ENCODE peak calls at places on chromosomes 1 and 21, in four cellular contexts. J is stomach, N is neural crest cell, O is lower lobe of right lung. Q is an unnamed sample.

GRCh38 chr1:201739492-201740085 is 89.4 kb upstream of the IPO9 start:
- DNase-seq in N (peak), O (peak), J (peak), Q (no peak)

GRCh38 chr1:109161836-109162606 is 48.1 kb downstream of the ELAPOR1 start:
- DNase-seq in O (peak), N (no peak), J (no peak), Q (no peak)

GRCh38 chr1:2609271-2610035 is 22.9 kb downstream of the PRXL2B start:
- DNase-seq in N (no peak), O (peak), J (no peak), Q (no peak)

GRCh38 chr1:12166834-12167492 is at the start of gene TNFRSF1B:
- DNase-seq in N (peak), J (peak), O (peak), Q (peak)

GRCh38 chr1:17270891-17271765 is 22.2 kb downstream of the PADI3 start:
- DNase-seq in N (no peak), J (no peak), O (no peak), Q (no peak)

GRCh38 chr1:207872655-207873054 is 38.3 kb downstream of the CD34 start:
- DNase-seq in O (no peak), N (no peak), J (peak), Q (no peak)

GRCh38 chr1:178267646-178268094 is 173.8 kb downstream of the RASAL2 start:
- DNase-seq in J (no peak), N (no peak), O (no peak), Q (no peak)

GRCh38 chr1:192133350-192133950 is 24.8 kb upstream of the RGS18 start:
- DNase-seq in J (no peak), N (no peak), O (no peak), Q (no peak)

GRCh38 chr1:25900209-25900608 is 6.0 kb downstream of the STMN1 start:
- DNase-seq in O (no peak), J (no peak), N (no peak), Q (no peak)

GRCh38 chr1:12228979-12229378 is 851 bp upstream of the VPS13D start:
- DNase-seq in N (no peak), J (no peak), O (no peak), Q (no peak)

GRCh38 chr1:228008391-228009115 is 1.8 kb downstream of the WNT3A start:
- DNase-seq in O (no peak), N (no peak), J (peak), Q (peak)

GRCh38 chr1:224922404-224923164 is 6.9 kb upstream of the DNAH14 start:
- DNase-seq in O (no peak), N (no peak), J (peak), Q (no peak)

GRCh38 chr1:1782399-1783221 is 4.3 kb upstream of the NADK start:
- DNase-seq in O (peak), N (no peak), J (peak), Q (peak)

GRCh38 chr1:15283500-15283899 is 36.5 kb downstream of the FHAD1 start:
- DNase-seq in J (no peak), N (no peak), O (no peak), Q (no peak)

GRCh38 chr1:10882069-10882468 is 85.6 kb upstream of the CASZ1 start:
- DNase-seq in O (no peak), J (no peak), N (no peak), Q (no peak)

GRCh38 chr1:223189903-223190724 is 47.1 kb upstream of the TLR5 start:
- DNase-seq in J (no peak), O (no peak), N (no peak), Q (peak)

DNA sequence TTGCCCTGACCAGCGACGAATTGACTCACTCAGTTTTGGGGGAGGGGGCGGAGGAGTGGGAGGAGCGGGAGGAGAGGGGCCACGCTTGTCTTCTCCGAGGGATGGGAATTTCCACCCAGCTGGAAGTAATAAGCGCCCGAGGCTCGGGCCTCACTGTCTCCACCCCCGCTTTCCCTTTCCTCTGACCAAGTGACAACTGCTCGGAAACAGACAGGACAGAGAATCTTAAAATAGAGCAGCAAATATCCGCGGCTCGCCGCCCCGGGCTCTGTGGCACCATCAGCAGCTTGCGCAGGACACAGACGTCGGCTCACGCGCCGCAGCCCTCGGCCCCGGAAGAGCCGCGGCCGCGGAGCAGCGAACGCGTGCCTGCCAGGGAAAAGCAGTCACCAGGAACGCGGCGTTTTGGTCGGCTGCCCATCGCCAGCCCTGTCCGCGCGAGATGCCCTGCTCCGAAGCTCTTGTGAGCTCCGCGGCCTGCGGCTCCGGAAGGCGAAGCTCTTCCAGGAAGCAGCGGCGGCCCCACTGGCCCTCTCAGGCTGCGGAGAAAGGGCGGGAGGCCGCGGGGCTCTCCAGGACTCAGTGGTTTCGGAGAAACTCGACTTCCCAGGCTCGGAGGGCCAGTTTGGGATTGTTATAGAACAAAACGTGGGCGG is 10.7 kb upstream of the RGS16 start:
- DNase-seq in J (peak), O (peak), N (peak), Q (peak)
- TF ChIP-seq CTCF in J (no peak), O (no peak), N (no peak), Q (no peak)

DNA sequence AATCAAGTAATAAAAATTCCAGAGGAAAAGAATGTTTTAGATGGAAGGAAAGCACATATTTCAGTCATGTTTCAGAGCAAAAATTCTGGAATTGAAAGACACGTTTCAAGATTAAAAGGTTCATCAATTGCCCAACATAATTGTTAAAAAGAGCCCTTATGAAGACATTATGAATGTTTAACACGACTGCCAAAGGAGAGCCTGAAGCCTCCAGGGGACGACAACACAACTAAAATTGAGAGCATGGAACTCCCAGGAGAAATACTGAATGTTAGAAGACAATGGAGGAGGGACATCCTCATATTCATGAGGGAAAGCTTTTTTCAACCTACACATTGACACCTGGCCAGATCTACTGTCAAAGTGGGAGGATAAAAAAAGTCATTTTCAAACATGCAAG is 16.0 kb downstream of the OR2T11 start:
- DNase-seq in O (peak), N (no peak), J (peak), Q (no peak)
- TF ChIP-seq CTCF in O (peak), N (peak), J (peak), Q (no peak)

DNA sequence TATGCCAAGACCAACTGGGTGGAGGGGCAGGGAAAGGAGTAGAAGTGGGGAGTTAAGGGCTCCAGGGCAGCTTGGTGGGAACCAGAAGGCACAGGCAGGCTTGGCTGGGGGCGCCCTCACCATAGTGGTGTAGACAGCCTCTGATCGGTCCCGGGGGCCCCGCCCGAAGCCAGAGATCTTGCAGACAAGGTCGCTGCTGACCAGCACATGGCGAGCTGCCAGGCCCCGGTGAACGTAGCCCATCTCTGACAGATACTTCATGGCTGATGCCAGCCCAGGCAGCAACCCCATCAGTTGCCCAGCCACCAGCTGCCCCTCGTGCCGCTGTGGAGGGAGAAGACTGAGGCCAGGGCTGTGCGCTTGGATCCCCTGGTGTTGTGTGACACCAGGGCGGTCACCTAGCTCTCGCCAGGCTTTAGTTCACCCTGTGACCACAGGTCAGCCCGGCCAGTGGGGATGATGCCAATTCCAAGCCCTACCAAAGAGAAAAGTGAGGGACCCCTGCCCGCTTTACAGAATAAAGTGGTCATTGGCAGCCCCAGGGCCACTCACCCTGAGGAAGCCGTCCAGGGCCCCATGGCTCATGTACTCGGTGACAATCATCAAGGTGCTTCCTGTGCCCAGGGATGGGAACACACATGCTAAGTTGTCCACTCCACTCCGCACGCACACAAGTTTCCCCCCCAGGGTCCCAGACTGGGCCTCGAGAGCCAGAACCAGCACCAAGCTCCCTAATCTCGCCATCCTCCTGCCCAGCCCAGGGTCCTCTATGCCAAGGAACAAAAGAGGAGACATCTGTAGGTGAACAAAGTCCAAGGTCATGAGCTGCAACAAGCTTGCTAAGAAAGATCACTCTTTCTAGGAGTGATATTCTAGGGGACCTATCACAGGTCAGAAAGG is 28.2 kb downstream of the CDCA8 start:
- DNase-seq in J (no peak), N (no peak), O (no peak), Q (no peak)
- TF ChIP-seq CTCF in J (no peak), N (no peak), O (no peak), Q (no peak)

GRCh38 chr1:189682591-189682990 is 795.1 kb downstream of the BRINP3 start:
- DNase-seq in O (no peak), N (no peak), J (no peak), Q (no peak)

GRCh38 chr1:189681252-189681919 is 796.3 kb downstream of the BRINP3 start:
- DNase-seq in J (no peak), N (no peak), O (no peak), Q (no peak)

GRCh38 chr1:189673223-189673622 is 804.4 kb downstream of the BRINP3 start:
- DNase-seq in O (no peak), N (no peak), J (no peak), Q (no peak)

DNA sequence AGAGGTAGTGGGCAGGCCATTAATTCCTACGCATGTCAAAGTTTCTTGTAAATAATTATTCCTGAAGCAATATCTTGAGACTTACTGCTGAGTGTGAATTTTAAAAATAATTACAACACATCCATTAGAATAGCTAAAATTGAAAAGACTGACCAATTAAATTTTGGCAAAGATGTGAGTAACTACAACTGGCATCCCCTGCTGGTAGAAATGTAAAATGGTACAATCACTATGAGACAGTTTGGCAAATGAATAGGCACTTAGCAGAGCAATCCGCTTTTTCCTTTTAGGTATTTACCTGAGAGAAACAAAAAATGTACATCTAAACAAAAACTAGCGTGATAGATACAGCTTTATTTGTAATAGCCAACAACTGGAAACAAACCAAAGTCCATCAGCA is 798.9 kb downstream of the BRINP3 start:
- DNase-seq in J (no peak), O (no peak), N (no peak), Q (no peak)
- TF ChIP-seq CTCF in J (no peak), O (no peak), N (peak), Q (no peak)

GRCh38 chr1:231931846-231932454 is 305.4 kb downstream of the DISC1 start:
- DNase-seq in N (peak), O (no peak), J (no peak), Q (peak)
- TF ChIP-seq CTCF in N (peak), O (peak), J (peak), Q (peak)

DNA sequence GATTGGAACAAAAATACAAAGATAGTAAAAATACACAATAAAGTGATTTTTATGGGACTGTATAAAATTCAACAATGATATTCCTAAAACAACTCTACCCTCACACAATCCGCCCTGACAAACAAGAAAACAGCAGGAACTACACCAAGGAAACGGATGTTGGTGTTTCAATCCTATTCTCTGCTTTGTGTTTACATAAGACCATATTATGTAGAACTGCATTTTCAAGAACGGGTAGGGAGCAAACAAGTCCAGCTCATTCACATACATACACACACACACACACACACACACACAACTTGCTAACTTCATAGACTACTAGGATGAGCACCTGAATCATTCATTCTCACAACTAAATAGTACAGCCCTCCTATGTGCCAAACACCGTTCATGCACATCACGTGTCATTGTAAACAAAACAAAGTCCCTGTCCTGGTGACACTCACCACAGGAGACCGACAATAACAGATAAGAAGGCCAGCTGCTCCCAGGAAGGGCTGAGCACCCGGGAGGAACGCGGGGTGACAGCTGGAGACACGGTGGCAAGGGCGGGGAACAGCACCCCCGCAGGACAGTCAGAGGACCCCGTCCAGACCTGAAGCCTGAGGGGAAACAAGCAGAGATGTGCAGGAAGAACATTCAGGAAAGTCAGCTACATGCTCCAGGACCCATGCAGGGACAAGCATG is 43.0 kb downstream of the NPHP4 start:
- DNase-seq in O (no peak), N (no peak), J (no peak), Q (no peak)
- TF ChIP-seq CTCF in O (no peak), N (peak), J (no peak), Q (no peak)

GRCh38 chr21:45572231-45572630 is 30.0 kb upstream of the SLC19A1 start:
- DNase-seq in J (peak), O (peak), N (no peak), Q (no peak)

GRCh38 chr21:45570071-45570470 is 27.8 kb upstream of the SLC19A1 start:
- DNase-seq in N (no peak), J (peak), O (peak), Q (no peak)

GRCh38 chr21:45570826-45571601 is 28.8 kb upstream of the SLC19A1 start:
- DNase-seq in O (peak), N (no peak), J (peak), Q (no peak)

GRCh38 chr21:45571641-45572040 is 29.4 kb upstream of the SLC19A1 start:
- DNase-seq in O (no peak), J (no peak), N (no peak), Q (no peak)

DNA sequence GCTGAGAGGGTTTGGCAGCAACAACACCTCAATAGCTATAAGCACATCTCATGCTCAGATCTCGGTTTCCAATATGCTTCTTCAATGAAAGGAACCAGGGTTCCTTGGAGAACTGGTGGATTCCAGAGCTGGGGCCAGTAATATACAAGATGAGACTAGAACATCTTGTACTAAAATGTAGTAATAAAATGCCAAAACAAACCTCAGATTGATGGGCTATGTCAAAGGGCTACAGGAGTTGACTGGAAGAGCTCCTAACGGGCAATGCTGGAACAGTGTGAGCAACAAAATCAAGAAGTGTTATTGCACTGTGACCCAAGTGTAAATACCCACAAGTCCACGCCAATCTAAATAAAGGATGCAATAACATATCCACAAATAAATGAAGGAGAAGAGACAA is 26.1 kb upstream of the SLC19A1 start:
- DNase-seq in J (no peak), O (no peak), N (no peak), Q (no peak)
- TF ChIP-seq CTCF in J (no peak), O (no peak), N (no peak), Q (no peak)